ENCODE peak calls at places on chromosomes 3 and 15, in nine cellular contexts. L is fibroblast of the conjunctiva, E is SJSA1, A is ovary, T is head of caudate nucleus, X is SK-MEL-5, N is hypothalamus, U is NCI-H460, O is nephron progenitor cell. B is an unnamed sample.
A peak's percentile ranks its signal among the peaks of the same experiment; 100 is the strongest.

GRCh38 chr3:182276512-182276911 is 516.8 kb upstream of the ATP11B start:
- DNase-seq in N (no peak), U (no peak), O (no peak), A (no peak), E (no peak), X (no peak), L (no peak), T (no peak), B (no peak)

GRCh38 chr3:41464858-41465257 is 265.6 kb downstream of the CTNNB1 start:
- DNase-seq in L (no peak), N (no peak), T (no peak), U (no peak), E (no peak), A (no peak), O (no peak), X (no peak), B (peak; percentile 65)

GRCh38 chr15:71054286-71054952 is 60.9 kb upstream of the THSD4 start:
- DNase-seq in N (no peak), X (peak; percentile 35), A (no peak), U (no peak), T (no peak), O (no peak), E (no peak), L (no peak), B (peak; percentile 57)

GRCh38 chr3:184523825-184524615 is 37.6 kb upstream of the EPHB3 start:
- DNase-seq in T (no peak), L (peak; percentile 51), E (no peak), U (no peak), O (no peak), N (no peak), X (peak; percentile 55), A (no peak), B (peak; percentile 64)

GRCh38 chr3:159762981-159763465 is 225.6 kb upstream of the IL12A start:
- DNase-seq in X (no peak), A (peak; percentile 56), T (peak; percentile 37), E (peak; percentile 87), N (peak; percentile 12), L (no peak), U (peak; percentile 31), O (peak; percentile 55), B (peak; percentile 83)

GRCh38 chr3:197541756-197542539 is 13.8 kb downstream of the BDH1 start:
- DNase-seq in U (no peak), X (no peak), N (peak; percentile 27), L (peak; percentile 69), A (peak; percentile 53), E (peak; percentile 59), T (peak; percentile 66), O (peak; percentile 55), B (no peak)

GRCh38 chr3:125207507-125207906 is 5.0 kb downstream of the SLC12A8 start:
- DNase-seq in E (no peak), L (no peak), T (no peak), N (no peak), O (no peak), U (no peak), A (no peak), X (no peak), B (no peak)

GRCh38 chr3:129605593-129606521 is 619 bp downstream of the PLXND1 start:
- DNase-seq in U (no peak), E (peak; percentile 58), A (peak; percentile 61), N (no peak), T (peak; percentile 50), O (peak; percentile 45), L (no peak), X (no peak), B (peak; percentile 48)

GRCh38 chr15:34055868-34056595 is 17.0 kb upstream of the AVEN start:
- DNase-seq in X (no peak), T (no peak), E (no peak), N (no peak), O (no peak), A (no peak), L (no peak), U (no peak), B (peak; percentile 97)

GRCh38 chr15:66623801-66624453 is 58.1 kb upstream of the LCTL start:
- DNase-seq in N (no peak), U (no peak), O (no peak), T (no peak), L (no peak), X (peak; percentile 13), E (no peak), A (no peak), B (no peak)

GRCh38 chr3:38829404-38829803 is 13.4 kb upstream of the SCN10A start:
- DNase-seq in X (no peak), N (no peak), A (no peak), O (peak; percentile 7), T (no peak), E (peak; percentile 70), L (peak; percentile 77), U (no peak), B (peak; percentile 89)